ENCODE peak calls at places on chromosomes 3 and 15, in seven cellular contexts. H is RWPE2, Z is transverse colon, I is left lung, E is tibial nerve, R is GM06990, X is body of pancreas. M is an unnamed sample.

GRCh38 chr15:69643476-69643875 is 190.9 kb downstream of the RPLP1 start:
- DNase-seq in H (peak; percentile 11), Z (no peak), I (no peak), E (no peak), R (no peak), X (no peak), M (no peak)

GRCh38 chr15:81235781-81236507 is 39.3 kb downstream of the IL16 start:
- DNase-seq in H (no peak), Z (no peak), I (no peak), E (no peak), R (no peak), X (peak; percentile 29), M (no peak)

GRCh38 chr3:42745291-42745745 is 27.7 kb downstream of the CCDC13 start:
- DNase-seq in H (no peak), Z (no peak), I (no peak), E (no peak), R (no peak), X (no peak), M (no peak)

GRCh38 chr3:62051506-62051905 is 321.8 kb downstream of the FEZF2 start:
- DNase-seq in H (no peak), Z (peak; percentile 47), I (peak; percentile 49), E (no peak), R (no peak), X (peak; percentile 55), M (no peak)

GRCh38 chr15:86444527-86444926 is 364.9 kb downstream of the AGBL1 start:
- DNase-seq in H (no peak), Z (no peak), I (no peak), E (no peak), R (no peak), X (no peak), M (peak; percentile 3)

GRCh38 chr3:192042116-192042515 is 581.2 kb downstream of the PYDC2 start:
- DNase-seq in H (no peak), Z (no peak), I (no peak), E (no peak), R (peak; percentile 59), X (no peak), M (no peak)

GRCh38 chr3:60953406-60953805 is 297.8 kb downstream of the FHIT start:
- DNase-seq in H (no peak), Z (no peak), I (no peak), E (no peak), R (no peak), X (no peak), M (no peak)

GRCh38 chr15:51121118-51121517 is 26.4 kb upstream of the TNFAIP8L3 start:
- DNase-seq in H (peak; percentile 86), Z (no peak), I (no peak), E (no peak), R (no peak), X (peak; percentile 38), M (no peak)

GRCh38 chr3:134232146-134232545 is 18.5 kb downstream of the RYK start:
- DNase-seq in H (no peak), Z (no peak), I (no peak), E (no peak), R (no peak), X (no peak), M (no peak)

GRCh38 chr3:127544151-127544805 is 46.3 kb downstream of the TPRA1 start:
- DNase-seq in H (no peak), Z (peak; percentile 82), I (peak; percentile 87), E (peak; percentile 58), R (peak; percentile 30), X (peak; percentile 79), M (peak; percentile 74)

DNA sequence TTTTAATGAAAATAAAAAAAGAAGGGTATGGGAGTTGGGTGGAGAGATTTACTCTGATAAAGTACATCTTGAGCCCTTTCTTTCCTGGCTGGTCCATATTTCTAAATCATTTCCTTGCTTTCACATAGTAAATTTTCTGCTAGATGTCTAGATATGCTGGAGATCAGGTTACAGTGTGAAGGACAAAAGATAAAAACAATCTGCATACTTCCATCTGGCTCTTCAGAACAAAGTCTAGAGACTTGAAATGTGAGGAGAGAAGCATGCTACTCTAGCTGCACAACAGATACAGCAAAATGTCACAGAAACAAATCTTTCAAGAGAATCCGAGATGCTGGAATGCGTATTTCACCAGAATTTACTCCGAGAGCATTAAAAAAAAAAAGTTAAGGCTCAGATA is 42.2 kb downstream of the FOXP1 start:
- DNase-seq in H (no peak), Z (no peak), I (no peak), E (no peak), R (no peak), X (no peak), M (no peak)
- H3K4me3 ChIP-seq in H (no peak overlapping the region), Z (no peak overlapping the region), I (no peak overlapping the region), E (no peak overlapping the region), R (no peak overlapping the region), X (no peak overlapping the region), M (no peak overlapping the region)

GRCh38 chr3:157199841-157200240 is 39.9 kb upstream of the CCNL1 start:
- DNase-seq in H (no peak), Z (no peak), I (no peak), E (no peak), R (no peak), X (no peak), M (no peak)

GRCh38 chr3:157204880-157205279 is 44.9 kb upstream of the CCNL1 start:
- DNase-seq in H (no peak), Z (no peak), I (no peak), E (no peak), R (no peak), X (no peak), M (no peak)

GRCh38 chr3:157201648-157202278 is 41.8 kb upstream of the CCNL1 start:
- DNase-seq in H (no peak), Z (no peak), I (no peak), E (no peak), R (no peak), X (no peak), M (peak; percentile 10)

GRCh38 chr3:157204431-157204830 is 44.5 kb upstream of the CCNL1 start:
- DNase-seq in H (no peak), Z (no peak), I (no peak), E (no peak), R (no peak), X (no peak), M (no peak)
- TF ChIP-seq CTCF in H (peak; percentile 74), Z (peak; percentile 36), I (peak; percentile 24), E (peak; percentile 51), R (peak; percentile 17), X (no peak), M (peak; percentile 41)

DNA sequence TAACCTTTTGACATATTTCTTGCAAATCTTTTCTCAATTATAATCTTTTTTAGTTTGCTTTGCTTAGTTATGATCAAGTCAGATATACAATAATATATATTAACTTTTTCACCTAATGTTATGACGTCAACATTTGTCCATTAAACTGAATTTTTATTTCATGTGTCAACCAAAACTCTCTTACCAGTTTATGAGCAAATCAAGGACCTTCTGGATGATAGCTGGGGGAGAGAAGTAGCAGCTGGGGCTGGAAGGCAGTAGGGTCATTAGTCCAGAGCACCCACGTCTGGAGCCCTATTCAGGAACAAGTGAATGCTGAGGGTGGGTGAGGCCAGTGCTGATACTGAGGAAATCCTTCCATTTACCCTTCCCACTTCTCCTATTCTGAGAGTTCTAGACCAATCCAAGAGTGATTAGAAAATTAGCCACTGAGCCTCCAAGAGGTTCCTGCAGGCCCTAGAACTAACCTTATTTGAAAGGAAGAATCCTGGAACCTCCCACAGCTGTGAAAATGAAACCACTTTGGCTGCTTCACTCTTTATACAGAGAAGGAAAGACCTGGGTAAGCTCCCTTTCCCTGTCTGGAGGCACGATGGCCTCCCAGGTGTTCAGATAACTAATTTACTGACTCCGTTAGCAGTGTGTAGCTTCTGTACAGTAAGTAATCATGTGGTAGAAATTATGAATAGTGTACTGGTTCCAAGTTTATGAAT is 46.2 kb upstream of the VILL start:
- DNase-seq in H (no peak), Z (no peak), I (no peak), E (no peak), R (no peak), X (no peak), M (no peak)
- H3K4me3 ChIP-seq in H (no peak overlapping the region), Z (no peak overlapping the region), I (no peak overlapping the region), E (no peak overlapping the region), R (no peak overlapping the region), X (no peak overlapping the region), M (no peak overlapping the region)

DNA sequence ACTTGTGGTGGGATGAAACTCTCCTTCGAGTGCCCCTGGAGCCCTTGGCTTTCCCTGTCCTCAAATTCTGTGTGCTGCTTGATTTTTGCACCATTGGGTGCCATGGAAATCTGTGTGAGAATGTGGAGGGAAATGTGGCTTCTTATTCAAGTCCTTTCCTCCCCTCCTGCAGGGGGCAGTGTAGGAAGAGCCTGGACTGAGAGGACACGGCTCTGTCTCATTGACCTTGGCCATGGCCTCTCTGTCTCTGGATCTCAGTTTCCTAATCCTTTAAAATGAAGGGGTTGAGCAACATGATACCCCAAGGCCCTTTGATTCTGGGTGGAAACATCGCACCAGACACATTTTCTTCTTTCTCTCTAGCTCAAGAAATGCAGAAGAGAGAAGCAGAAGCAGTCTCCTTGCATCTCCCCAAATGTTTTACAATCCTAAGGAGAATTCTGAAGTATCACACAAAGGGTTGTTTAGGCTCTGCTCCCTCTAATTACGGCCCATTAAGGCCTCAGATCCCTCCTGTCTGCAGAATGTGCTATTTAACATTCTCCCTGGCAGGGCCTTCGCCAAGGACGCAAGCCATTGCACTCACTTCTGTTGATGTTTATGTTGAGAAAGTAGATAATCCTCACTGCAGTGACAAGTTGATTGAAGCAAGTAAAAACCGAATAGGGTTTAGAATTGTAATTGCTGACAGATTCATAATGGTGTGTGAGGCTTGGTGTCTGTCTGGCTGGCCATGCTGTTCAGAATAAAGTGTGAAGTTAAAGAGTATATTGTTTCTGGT is 169.1 kb downstream of the TPRG1 start:
- DNase-seq in H (no peak), Z (no peak), I (no peak), E (no peak), R (no peak), X (no peak), M (peak; percentile 41)
- TF ChIP-seq CTCF in H (peak; percentile 5), Z (no peak), I (no peak), E (no peak), R (peak; percentile 40), X (no peak), M (no peak)

DNA sequence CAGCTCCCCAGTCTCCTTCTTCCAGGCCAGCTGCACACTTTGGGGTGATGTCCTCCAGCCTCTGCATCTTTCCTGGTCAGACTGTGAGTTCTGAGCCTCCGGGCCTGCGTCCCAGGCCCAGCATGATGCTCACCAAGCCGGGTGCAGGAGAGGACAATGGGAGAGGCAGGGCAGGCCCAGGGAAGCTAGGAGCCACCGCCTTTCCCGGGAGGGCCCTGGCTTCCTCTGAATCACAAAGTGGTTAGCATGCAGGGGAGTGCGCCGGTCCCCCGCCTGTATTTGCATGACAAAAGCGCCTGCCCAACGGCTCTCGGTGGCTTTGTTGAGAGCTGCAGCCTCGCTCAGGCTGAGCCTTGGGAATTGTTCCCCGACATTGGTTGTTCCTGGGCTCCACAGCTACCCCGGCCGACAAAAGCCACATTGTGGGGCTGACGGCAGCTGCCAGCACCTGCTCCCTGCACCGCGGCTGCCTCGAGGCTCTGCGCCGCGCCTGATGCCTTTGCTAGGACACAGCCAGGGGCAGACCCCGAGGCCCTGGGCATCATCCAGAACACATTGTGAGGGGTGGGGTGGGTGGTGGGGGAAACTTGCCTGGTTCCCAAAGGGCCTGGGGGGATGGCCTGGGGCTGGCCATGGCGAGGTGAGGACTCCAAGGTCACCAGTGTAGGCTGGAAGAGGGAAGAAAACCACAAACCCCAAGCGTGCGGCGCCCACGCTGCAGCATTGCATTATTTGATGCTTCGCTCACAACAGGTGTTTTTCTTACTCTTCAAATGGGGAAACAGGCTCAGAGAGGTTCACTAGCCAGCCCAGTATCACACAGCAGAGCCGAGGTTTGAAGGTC is 20.0 kb upstream of the KLF13 start:
- DNase-seq in H (peak; percentile 85), Z (no peak), I (peak; percentile 71), E (no peak), R (no peak), X (no peak), M (no peak)
- H3K4me3 ChIP-seq in H (no peak overlapping the region), Z (no peak overlapping the region), I (no peak overlapping the region), E (no peak overlapping the region), R (no peak overlapping the region), X (no peak overlapping the region), M (no peak overlapping the region)

GRCh38 chr15:45179221-45179985 is 8.4 kb downstream of the SHF start:
- DNase-seq in H (no peak), Z (peak; percentile 69), I (no peak), E (no peak), R (no peak), X (peak; percentile 42), M (no peak)
- TF ChIP-seq CTCF in H (peak; percentile 51), Z (peak; percentile 60), I (peak; percentile 68), E (peak; percentile 29), R (peak; percentile 70), X (no peak), M (peak; percentile 37)

M was measured in Caco-2.